ENCODE peak calls at places on chromosomes 5 and 9, in four cellular contexts. N is heart right ventricle, O is RWPE2, K is choroid plexus epithelial cell. S is an unnamed sample.

GRCh38 chr5:140591747-140592372 is 27.2 kb downstream of the SLC35A4 start:
- DNase-seq in N (no peak), O (no peak), K (peak; percentile 65), S (no peak)

GRCh38 chr5:115627295-115627825 is 1.5 kb upstream of the TMED7 start:
- DNase-seq in N (no peak), O (no peak), K (no peak), S (no peak)

GRCh38 chr5:169964247-169964646 is 16.0 kb downstream of the INSYN2B start:
- DNase-seq in N (no peak), O (no peak), K (no peak), S (no peak)

GRCh38 chr5:66680227-66680626 is 84.0 kb downstream of the MAST4 start:
- DNase-seq in N (no peak), O (no peak), K (no peak), S (no peak)

GRCh38 chr5:179542170-179542569 is 8.2 kb upstream of the RUFY1 start:
- DNase-seq in N (no peak), O (no peak), K (no peak), S (no peak)

GRCh38 chr5:157108961-157109360 is at the start of gene HAVCR2:
- DNase-seq in N (peak; percentile 15), O (no peak), K (no peak), S (peak; percentile 37)

GRCh38 chr5:68431601-68432337 is 216.2 kb downstream of the PIK3R1 start:
- DNase-seq in N (no peak), O (no peak), K (no peak), S (no peak)

GRCh38 chr9:101400120-101400519 is 1.5 kb downstream of the ZNF189 start:
- DNase-seq in N (no peak), O (no peak), K (peak; percentile 46), S (no peak)

GRCh38 chr9:77305622-77306365 is 128.5 kb downstream of the VPS13A start:
- DNase-seq in N (no peak), O (no peak), K (peak; percentile 60), S (no peak)

GRCh38 chr5:59385700-59386099 is 507.8 kb downstream of the PDE4D start:
- DNase-seq in N (no peak), O (no peak), K (peak; percentile 86), S (no peak)

GRCh38 chr5:134793111-134793510 is 34.5 kb downstream of the DDX46 start:
- DNase-seq in N (no peak), O (no peak), K (no peak), S (no peak)

GRCh38 chr5:172716796-172717313 is 54.1 kb downstream of the DUSP1 start:
- DNase-seq in N (peak; percentile 90), O (no peak), K (peak; percentile 88), S (peak; percentile 73)

GRCh38 chr5:179698935-179699639 is at the start of gene CANX:
- DNase-seq in N (no peak), O (no peak), K (no peak), S (peak; percentile 37)

GRCh38 chr9:4344946-4345345 is 45.1 kb upstream of the GLIS3 start:
- DNase-seq in N (no peak), O (no peak), K (no peak), S (peak; percentile 72)

GRCh38 chr5:138981606-138982005 is 106.5 kb upstream of the LRRTM2 start:
- DNase-seq in N (no peak), O (no peak), K (no peak), S (no peak)

GRCh38 chr9:4768681-4769080 is 24.1 kb upstream of the RCL1 start:
- DNase-seq in N (no peak), O (no peak), K (no peak), S (peak; percentile 49)

GRCh38 chr5:16616536-16617271 is at the start of gene RETREG1:
- DNase-seq in N (peak; percentile 76), O (no peak), K (peak; percentile 15), S (peak; percentile 67)

GRCh38 chr5:139650031-139650688 is 2.0 kb downstream of the CXXC5 start:
- DNase-seq in N (peak; percentile 53), O (no peak), K (no peak), S (no peak)

GRCh38 chr9:131578778-131579504 is 33.6 kb downstream of the PRRT1B start:
- DNase-seq in N (no peak), O (no peak), K (peak; percentile 7), S (no peak)

GRCh38 chr9:84129529-84129928 is 148.9 kb downstream of the RMI1 start:
- DNase-seq in N (no peak), O (no peak), K (no peak), S (peak; percentile 74)

GRCh38 chr5:170572453-170572852 is 68.6 kb downstream of the KCNIP1 start:
- DNase-seq in N (no peak), O (peak; percentile 59), K (no peak), S (no peak)

GRCh38 chr9:121783126-121783522 is 131.7 kb downstream of the DAB2IP start:
- DNase-seq in N (no peak), O (no peak), K (no peak), S (no peak)

GRCh38 chr9:95822583-95823431 is 52.7 kb upstream of the ERCC6L2 start:
- DNase-seq in N (no peak), O (no peak), K (peak; percentile 96), S (no peak)

GRCh38 chr9:109499631-109500120 is 1.6 kb upstream of the PTPN3 start:
- DNase-seq in N (peak; percentile 75), O (no peak), K (peak; percentile 37), S (peak; percentile 61)

GRCh38 chr9:15856591-15856990 is 303.7 kb downstream of the CCDC171 start:
- DNase-seq in N (no peak), O (no peak), K (peak; percentile 52), S (no peak)

GRCh38 chr9:121095057-121095456 is 20.3 kb downstream of the CNTRL start:
- DNase-seq in N (no peak), O (no peak), K (no peak), S (no peak)

GRCh38 chr5:154723740-154724505 is 31.3 kb upstream of the LARP1 start:
- DNase-seq in N (no peak), O (no peak), K (peak; percentile 85), S (peak; percentile 94)

GRCh38 chr9:109120204-109120789 is 550 bp upstream of the TMEM245 start:
- DNase-seq in N (no peak), O (no peak), K (no peak), S (no peak)

GRCh38 chr5:36090033-36090432 is 23.4 kb upstream of the UGT3A2 start:
- DNase-seq in N (no peak), O (no peak), K (peak; percentile 57), S (peak; percentile 59)

GRCh38 chr9:110015759-110016158 is 192.2 kb downstream of the C9orf152 start:
- DNase-seq in N (no peak), O (peak; percentile 80), K (peak; percentile 87), S (no peak)

GRCh38 chr9:80144856-80145255 is 573.1 kb downstream of the TLE4 start:
- DNase-seq in N (no peak), O (no peak), K (no peak), S (no peak)

GRCh38 chr5:1246711-1247431 is 21.7 kb downstream of the SLC6A18 start:
- DNase-seq in N (peak; percentile 48), O (no peak), K (peak; percentile 15), S (peak; percentile 52)

GRCh38 chr5:103037673-103038455 is 82.1 kb downstream of the GIN1 start:
- DNase-seq in N (no peak), O (no peak), K (peak; percentile 46), S (no peak)

GRCh38 chr5:140118294-140118936 is 4.5 kb downstream of the PURA start:
- DNase-seq in N (no peak), O (no peak), K (peak; percentile 31), S (no peak)

DNA sequence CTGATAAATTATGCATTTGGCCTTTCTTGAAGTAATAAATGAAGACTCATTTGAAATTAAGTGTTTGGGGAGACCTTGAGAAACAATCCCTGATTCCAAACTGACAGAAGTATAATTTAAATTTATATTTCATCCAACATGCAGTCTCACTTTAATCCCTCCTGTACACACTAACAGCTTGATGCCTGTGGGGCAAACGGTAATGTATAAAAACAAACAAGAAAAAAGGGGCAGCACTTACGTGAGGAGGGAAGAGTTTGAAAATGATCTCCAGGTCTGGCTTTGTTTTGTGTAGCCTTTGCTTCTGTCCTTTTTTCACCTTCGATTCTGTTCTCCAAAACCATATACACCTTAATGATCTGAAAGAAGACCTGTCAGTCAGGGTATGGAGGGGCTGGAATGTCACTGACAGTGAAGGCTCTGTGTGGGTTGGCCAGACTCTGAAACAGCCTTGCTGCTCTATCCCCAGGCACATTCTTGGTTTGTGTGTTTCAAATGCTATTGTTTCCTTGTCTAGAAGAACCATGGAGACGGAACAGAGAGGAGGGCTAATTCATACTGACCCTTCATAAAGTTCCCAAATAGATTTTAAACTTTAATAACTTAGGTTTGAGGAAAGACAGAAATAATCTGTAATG is 338.2 kb upstream of the WWC1 start:
- DNase-seq in N (no peak), O (no peak), K (no peak), S (no peak)
- H3K4me3 ChIP-seq in N (no peak overlapping the region), O (no peak overlapping the region), K (no peak overlapping the region), S (no peak overlapping the region)

GRCh38 chr5:81134066-81134465 is 99.1 kb upstream of the CKMT2 start:
- DNase-seq in N (no peak), O (no peak), K (no peak), S (no peak)
- H3K4me3 ChIP-seq in N (no peak overlapping the region), O (no peak overlapping the region), K (no peak overlapping the region), S (no peak overlapping the region)

GRCh38 chr9:106862115-106862945 is 636 bp upstream of the ZNF462 start:
- DNase-seq in N (peak; percentile 30), O (no peak), K (peak; percentile 62), S (peak; percentile 31)
- H3K4me3 ChIP-seq in N (peak overlapping the region; percentile 72), O (peak overlapping the region; percentile 64), K (peak overlapping the region; percentile 74), S (peak overlapping the region; percentile 63)

GRCh38 chr9:137278913-137279711 is 1.6 kb downstream of the TOR4A start:
- DNase-seq in N (peak; percentile 22), O (no peak), K (no peak), S (no peak)
- H3K4me3 ChIP-seq in N (peak overlapping the region; percentile 57), O (peak overlapping the region; percentile 81), K (no peak overlapping the region), S (peak overlapping the region; percentile 69)

GRCh38 chr5:150500328-150500841 is 7.5 kb upstream of the NDST1 start:
- DNase-seq in N (peak; percentile 73), O (no peak), K (no peak), S (peak; percentile 47)

GRCh38 chr5:150497989-150498317 is 10.0 kb upstream of the NDST1 start:
- DNase-seq in N (no peak), O (no peak), K (no peak), S (no peak)

GRCh38 chr5:150498501-150498900 is 9.4 kb upstream of the NDST1 start:
- DNase-seq in N (no peak), O (no peak), K (no peak), S (no peak)

GRCh38 chr5:150499437-150499956 is 8.4 kb upstream of the NDST1 start:
- DNase-seq in N (no peak), O (no peak), K (no peak), S (no peak)

DNA sequence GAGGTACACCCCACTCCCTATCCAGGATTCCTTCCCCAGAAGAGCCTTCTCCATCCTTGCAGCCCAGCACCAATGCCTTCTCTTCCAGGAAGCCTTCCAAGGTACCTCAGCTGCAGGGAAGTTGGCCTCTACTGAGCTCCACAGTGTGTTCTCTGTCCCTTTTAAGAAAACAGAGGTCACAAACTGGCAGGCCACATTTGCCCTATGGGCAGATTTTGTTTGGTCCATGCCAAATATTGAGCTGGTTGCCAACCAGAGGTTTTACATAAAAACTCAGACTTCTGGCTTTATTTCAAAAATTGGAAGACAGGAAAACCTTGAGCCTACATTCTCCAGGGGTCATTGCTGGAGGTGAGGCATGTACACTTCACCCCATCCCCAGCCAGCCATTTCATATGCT is 9.0 kb upstream of the NDST1 start:
- DNase-seq in N (no peak), O (no peak), K (no peak), S (no peak)
- H3K4me3 ChIP-seq in N (no peak overlapping the region), O (no peak overlapping the region), K (no peak overlapping the region), S (no peak overlapping the region)